ENCODE peak calls at places on chromosomes 12 and 14, in six cellular contexts. R is IMR-90, L is mesenchymal stem cell, F is neuronal stem cell, K is H1, D is trophoblast cell. S is an unnamed sample. For H3K27me3, the result is how much of the 10 kb centered on the place peaks cover.

GRCh38 chr12:105888696-105889095 is 250.1 kb downstream of the NUAK1 start:
- DNase-seq in F (no peak), D (no peak), R (peak), K (no peak), L (peak), S (no peak)

GRCh38 chr14:74647061-74647833 is 35.2 kb upstream of the LTBP2 start:
- DNase-seq in R (no peak), D (no peak), F (no peak), K (no peak), L (no peak), S (no peak)

GRCh38 chr14:67583711-67584644 is 16.1 kb downstream of the PIGH start:
- DNase-seq in L (peak), K (no peak), R (peak), F (peak), D (peak), S (peak)

GRCh38 chr12:11837318-11837934 is 188.0 kb downstream of the ETV6 start:
- DNase-seq in F (no peak), D (no peak), L (no peak), K (no peak), R (no peak), S (no peak)

GRCh38 chr12:111069886-111070285 is 149.5 kb upstream of the MYL2 start:
- DNase-seq in R (no peak), K (no peak), D (no peak), F (no peak), L (no peak), S (no peak)

GRCh38 chr12:123602651-123603195 is 824 bp downstream of the DDX55 start:
- DNase-seq in D (peak), F (no peak), L (peak), R (no peak), K (no peak), S (no peak)

GRCh38 chr14:56474419-56475022 is 105.1 kb upstream of the TMEM260 start:
- DNase-seq in K (no peak), D (peak), L (peak), R (peak), F (peak), S (peak)

GRCh38 chr12:14777271-14777670 is 26.0 kb downstream of the WBP11 start:
- DNase-seq in F (no peak), L (no peak), D (peak), K (no peak), R (no peak), S (peak)

GRCh38 chr12:121227294-121227693 is 17.4 kb downstream of the P2RX4 start:
- DNase-seq in F (no peak), D (peak), K (no peak), R (no peak), L (no peak), S (no peak)

GRCh38 chr12:92570056-92570753 is 132.6 kb upstream of the PLEKHG7 start:
- DNase-seq in L (peak), R (peak), F (peak), D (peak), K (no peak), S (peak)

GRCh38 chr14:35669782-35670181 is 135.8 kb downstream of the INSM2 start:
- DNase-seq in R (peak), L (peak), F (no peak), K (no peak), D (peak), S (no peak)

GRCh38 chr12:79451988-79452387 is 238.8 kb downstream of the PAWR start:
- DNase-seq in D (peak), R (peak), K (no peak), L (peak), F (no peak), S (peak)

GRCh38 chr12:27957366-27957765 is 15.2 kb downstream of the PTHLH start:
- DNase-seq in D (no peak), F (no peak), R (no peak), L (no peak), K (no peak), S (no peak)

DNA sequence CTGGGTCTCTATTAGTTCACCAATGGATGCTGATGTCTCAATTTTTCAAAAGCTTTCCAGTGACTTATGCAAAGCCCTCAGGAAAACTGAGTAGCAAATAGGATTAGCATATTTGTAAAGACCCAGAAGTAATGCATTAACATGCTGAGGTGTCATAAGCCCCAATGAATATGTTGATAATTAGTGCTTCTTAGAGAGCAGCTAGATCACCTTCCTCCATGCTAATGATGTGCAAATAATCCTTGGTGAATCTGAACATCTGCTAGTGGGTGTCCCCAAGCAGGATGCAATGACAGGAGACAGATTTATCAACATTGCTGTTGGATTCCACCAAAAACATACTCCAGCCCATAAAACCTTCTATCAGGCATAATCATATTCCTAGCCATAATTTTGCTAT is 19.0 kb downstream of the IFNG start:
- DNase-seq in F (no peak), K (no peak), L (no peak), D (no peak), R (no peak), S (peak)
- H3K4me3 ChIP-seq in F (no peak), K (no peak), L (no peak), D (no peak), R (no peak), S (no peak)

GRCh38 chr12:119440961-119441360 is 106.4 kb downstream of the CCDC60 start:
- DNase-seq in R (no peak), D (no peak), L (no peak), K (no peak), F (no peak), S (no peak)
- H3K27me3 ChIP-seq in R (under half), D (under half), L (under half), K (under half), F (under half), S (under half)

GRCh38 chr12:19435831-19436497 is 3.3 kb upstream of the AEBP2 start:
- DNase-seq in R (no peak), D (peak), K (no peak), F (no peak), L (no peak), S (peak)
- H2AK5ac ChIP-seq in R (no peak), D (no peak), K (no peak), F (no peak), L (no peak), S (no peak)

GRCh38 chr12:4024701-4025419 is 151.7 kb upstream of the PARP11 start:
- DNase-seq in R (no peak), F (no peak), D (no peak), L (no peak), K (peak), S (peak)
- H3K4me3 ChIP-seq in R (no peak), F (peak), D (no peak), L (no peak), K (peak), S (no peak)

GRCh38 chr12:89708793-89709156 is at the start of gene ATP2B1:
- DNase-seq in R (peak), L (peak), F (peak), K (no peak), D (peak), S (peak)

GRCh38 chr12:89709994-89710872 is 1.6 kb upstream of the ATP2B1 start:
- DNase-seq in L (no peak), R (peak), K (no peak), F (no peak), D (peak), S (no peak)

GRCh38 chr12:89710873-89711179 is 2.2 kb upstream of the ATP2B1 start:
- DNase-seq in L (no peak), R (no peak), D (no peak), K (no peak), F (no peak), S (no peak)

GRCh38 chr12:89707992-89708792 is 446 bp downstream of the ATP2B1 start:
- DNase-seq in K (no peak), F (no peak), D (peak), R (peak), L (peak), S (peak)

GRCh38 chr12:89709157-89709993 is 737 bp upstream of the ATP2B1 start:
- DNase-seq in R (peak), F (peak), K (peak), D (peak), L (peak), S (peak)
- H3K27me3 ChIP-seq in R (under half), F (under half), K (under half), D (under half), L (under half), S (under half)

S was measured in mesendoderm.